ENCODE peak calls at places on chromosomes 13 and 19, in five cellular contexts. V is effector memory CD4-positive, alpha-beta T cell; I is lung; P is stomach; R is CD8-positive, alpha-beta T cell. Q is an unnamed sample.

GRCh38 chr19:51676566-51677083 is 16.5 kb upstream of the SPACA6 start:
- DNase-seq in V (no peak), I (no peak), P (no peak), R (no peak), Q (peak; percentile 61)

GRCh38 chr19:23318143-23318542 is 67.9 kb upstream of the ZNF724 start:
- DNase-seq in V (no peak), I (no peak), P (no peak), R (no peak), Q (no peak)

GRCh38 chr13:74264333-74264732 is 130.1 kb upstream of the KLF12 start:
- DNase-seq in V (no peak), I (no peak), P (no peak), R (no peak), Q (no peak)

GRCh38 chr19:3712663-3713531 is 4.7 kb downstream of the TJP3 start:
- DNase-seq in V (no peak), I (peak; percentile 59), P (peak; percentile 80), R (no peak), Q (no peak)

GRCh38 chr19:6667114-6667627 is 2.8 kb downstream of the TNFSF14 start:
- DNase-seq in V (no peak), I (peak; percentile 46), P (no peak), R (no peak), Q (peak; percentile 14)

GRCh38 chr13:41891119-41891518 is 69.8 kb downstream of the VWA8 start:
- DNase-seq in V (no peak), I (no peak), P (no peak), R (no peak), Q (no peak)

GRCh38 chr19:16070366-16070990 is 5.8 kb upstream of the TPM4 start:
- DNase-seq in V (peak; percentile 87), I (peak; percentile 88), P (peak; percentile 92), R (peak; percentile 79), Q (peak; percentile 76)

GRCh38 chr13:57925250-57925649 is 293.7 kb downstream of the PCDH17 start:
- DNase-seq in V (no peak), I (no peak), P (no peak), R (no peak), Q (no peak)

GRCh38 chr19:43675269-43675879 is 5.4 kb upstream of the PLAUR start:
- DNase-seq in V (no peak), I (peak; percentile 58), P (peak; percentile 84), R (no peak), Q (no peak)

GRCh38 chr13:97441414-97441813 is 7.4 kb downstream of the RAP2A start:
- DNase-seq in V (no peak), I (no peak), P (no peak), R (no peak), Q (no peak)

GRCh38 chr13:65638572-65639168 is 1591.5 kb downstream of the PCDH9 start:
- DNase-seq in V (no peak), I (no peak), P (no peak), R (no peak), Q (no peak)

GRCh38 chr19:28710278-28710677 is 502.7 kb downstream of the UQCRFS1 start:
- DNase-seq in V (no peak), I (no peak), P (no peak), R (no peak), Q (no peak)

GRCh38 chr13:99935772-99936171 is 35.8 kb downstream of the ZIC5 start:
- DNase-seq in V (no peak), I (no peak), P (no peak), R (no peak), Q (no peak)

GRCh38 chr19:3653865-3654513 is 27.4 kb upstream of the CACTIN start:
- DNase-seq in V (no peak), I (no peak), P (no peak), R (no peak), Q (no peak)

GRCh38 chr13:41520699-41521630 is 63.6 kb downstream of the RGCC start:
- DNase-seq in V (no peak), I (no peak), P (no peak), R (no peak), Q (no peak)

DNA sequence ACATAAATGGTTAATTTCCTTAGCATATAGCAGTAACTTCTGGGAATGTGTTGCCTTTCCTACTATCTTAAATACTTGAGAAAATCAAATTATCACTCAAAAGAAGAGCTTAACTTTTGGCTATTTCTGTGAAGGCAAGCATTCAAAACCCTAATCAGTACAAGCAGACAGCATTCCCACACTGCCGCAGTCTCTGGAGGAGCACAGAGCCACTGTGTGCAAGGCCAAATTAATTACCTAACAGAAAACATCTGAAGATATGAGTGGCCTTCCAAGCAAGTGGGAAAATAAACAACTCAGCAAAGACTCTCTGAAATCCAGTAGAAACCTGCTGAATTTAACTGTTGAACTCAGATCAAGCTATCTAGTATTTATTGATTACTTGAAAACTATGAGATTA is 68.2 kb downstream of the COL4A1 start:
- DNase-seq in V (no peak), I (no peak), P (no peak), R (no peak), Q (no peak)
- H3K27ac ChIP-seq in V (no peak overlapping the region), I (no peak overlapping the region), P (peak overlapping the region; percentile 65), R (no peak overlapping the region), Q (no peak overlapping the region)

GRCh38 chr13:33799950-33800592 is 17.9 kb upstream of the RFC3 start:
- DNase-seq in V (no peak), I (no peak), P (no peak), R (no peak), Q (no peak)
- H3K4me3 ChIP-seq in V (no peak overlapping the region), I (no peak overlapping the region), P (no peak overlapping the region), R (no peak overlapping the region), Q (no peak overlapping the region)

DNA sequence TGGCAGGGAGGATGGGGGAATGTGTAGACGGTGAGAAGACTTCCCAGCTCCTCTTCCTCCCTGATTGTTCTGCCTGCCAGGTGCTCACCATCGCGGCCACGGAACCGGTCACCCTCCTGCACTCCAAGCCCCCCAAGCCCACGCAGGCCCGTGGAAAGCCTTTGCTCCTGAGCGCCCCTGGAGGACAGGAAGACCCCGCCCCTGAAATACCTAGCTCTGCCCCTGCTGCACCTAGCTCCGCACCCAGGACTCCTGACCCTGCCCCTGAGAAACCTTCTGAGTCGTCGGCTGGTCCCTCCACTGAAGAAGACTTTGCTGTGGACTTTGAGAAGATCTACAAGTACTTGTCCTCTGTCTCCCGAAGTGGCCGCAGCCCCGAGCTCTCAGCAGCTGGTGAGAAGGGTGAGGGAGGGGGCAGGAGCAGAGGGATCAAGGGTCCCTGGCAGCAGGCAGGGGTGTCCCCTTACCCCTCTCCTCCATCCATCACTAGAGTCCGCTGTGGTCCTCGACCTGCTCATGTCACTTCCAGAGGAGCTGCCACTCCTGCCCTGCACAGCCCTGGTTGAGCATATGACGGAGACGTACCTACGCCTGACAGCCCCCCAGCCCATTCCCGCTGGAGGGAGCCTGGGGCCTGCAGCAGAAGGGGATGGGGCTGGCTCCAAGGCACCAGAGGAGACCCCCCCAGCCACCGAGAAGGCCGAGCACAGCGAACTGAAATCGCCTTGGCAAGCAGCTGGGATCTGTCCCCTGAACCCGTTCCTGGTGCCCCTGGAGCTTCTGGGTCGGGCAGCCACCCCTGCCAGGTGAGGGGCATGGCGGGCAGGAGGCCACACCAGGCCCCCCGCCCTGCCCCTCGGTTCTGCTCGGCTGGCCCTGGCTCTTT is 2.1 kb downstream of the SNAPC2 start:
- DNase-seq in V (no peak), I (no peak), P (no peak), R (no peak), Q (no peak)
- H3K4me1 ChIP-seq in V (peaks cover 42% of the 10 kb centered on the region), I (peaks cover 17% of the 10 kb centered on the region), P (peaks cover 65% of the 10 kb centered on the region), R (peaks cover 35% of the 10 kb centered on the region), Q (peaks cover 36% of the 10 kb centered on the region)

GRCh38 chr13:23428183-23428528 is 5.3 kb downstream of the SACS start:
- DNase-seq in V (no peak), I (no peak), P (no peak), R (no peak), Q (no peak)
- H3K27ac ChIP-seq in V (no peak overlapping the region), I (no peak overlapping the region), P (peak overlapping the region; percentile 65), R (no peak overlapping the region), Q (no peak overlapping the region)

GRCh38 chr19:38682872-38683392 is 35.5 kb downstream of the ACTN4 start:
- DNase-seq in V (no peak), I (no peak), P (no peak), R (no peak), Q (no peak)
- H3K4me3 ChIP-seq in V (no peak overlapping the region), I (no peak overlapping the region), P (no peak overlapping the region), R (no peak overlapping the region), Q (no peak overlapping the region)

GRCh38 chr13:113204378-113204734 is 4.1 kb downstream of the PCID2 start:
- DNase-seq in V (no peak), I (no peak), P (no peak), R (no peak), Q (no peak)
- H3K4me1 ChIP-seq in V (peaks cover 14% of the 10 kb centered on the region), I (peaks cover 6% of the 10 kb centered on the region), P (peaks cover 35% of the 10 kb centered on the region), R (peaks cover 17% of the 10 kb centered on the region), Q (peaks cover 54% of the 10 kb centered on the region)

Q was measured in CD8-positive, alpha-beta memory T cell.